ENCODE peak calls at places on chromosomes 7 and 10, in eight cellular contexts. Z, A, O, Q, J, M, D and E are unnamed samples.

GRCh38 chr7:75679060-75679459 is 59.7 kb downstream of the HIP1 start:
- DNase-seq in Z (no peak), A (no peak), O (no peak), Q (no peak), J (no peak), M (no peak), D (no peak), E (no peak)

GRCh38 chr7:131164025-131164899 is 163.4 kb upstream of the MKLN1 start:
- DNase-seq in Z (no peak), A (no peak), O (no peak), Q (peak), J (no peak), M (peak), D (no peak), E (no peak)

GRCh38 chr10:123007558-123008378 is 827 bp downstream of the IKZF5 start:
- DNase-seq in Z (peak), A (no peak), O (no peak), Q (peak), J (peak), M (peak), D (peak), E (peak)

GRCh38 chr10:42753507-42754154 is 29.0 kb upstream of the BMS1 start:
- DNase-seq in Z (no peak), A (no peak), O (no peak), Q (no peak), J (no peak), M (no peak), D (no peak), E (peak)

GRCh38 chr7:82067628-82068264 is 297.9 kb upstream of the HGF start:
- DNase-seq in Z (no peak), A (no peak), O (no peak), Q (no peak), J (no peak), M (no peak), D (no peak), E (no peak)

GRCh38 chr10:132444877-132445351 is 47.9 kb downstream of the PWWP2B start:
- DNase-seq in Z (no peak), A (no peak), O (no peak), Q (no peak), J (peak), M (no peak), D (no peak), E (no peak)

GRCh38 chr7:116139807-116140206 is 70.5 kb upstream of the TES start:
- DNase-seq in Z (no peak), A (no peak), O (no peak), Q (no peak), J (no peak), M (no peak), D (no peak), E (no peak)

GRCh38 chr10:88908194-88908593 is 28.1 kb downstream of the STAMBPL1 start:
- DNase-seq in Z (no peak), A (no peak), O (no peak), Q (no peak), J (no peak), M (no peak), D (no peak), E (no peak)

GRCh38 chr7:117385340-117386124 is 41.8 kb downstream of the ASZ1 start:
- DNase-seq in Z (no peak), A (no peak), O (no peak), Q (peak), J (no peak), M (peak), D (no peak), E (no peak)

GRCh38 chr7:48337012-48337621 is 165.9 kb downstream of the ABCA13 start:
- DNase-seq in Z (no peak), A (no peak), O (no peak), Q (peak), J (no peak), M (peak), D (no peak), E (peak)

GRCh38 chr10:95334793-95335120 is 44.0 kb upstream of the PDLIM1 start:
- DNase-seq in Z (no peak), A (no peak), O (no peak), Q (no peak), J (no peak), M (no peak), D (no peak), E (no peak)

GRCh38 chr10:86770412-86770960 is 14.1 kb downstream of the BMPR1A start:
- DNase-seq in Z (no peak), A (no peak), O (no peak), Q (no peak), J (no peak), M (no peak), D (no peak), E (no peak)

GRCh38 chr10:48459270-48460147 is 145.4 kb downstream of the ARHGAP22 start:
- DNase-seq in Z (no peak), A (no peak), O (peak), Q (no peak), J (no peak), M (no peak), D (no peak), E (no peak)

GRCh38 chr10:60021324-60021723 is 115.0 kb upstream of the CCDC6 start:
- DNase-seq in Z (no peak), A (no peak), O (no peak), Q (no peak), J (no peak), M (no peak), D (no peak), E (no peak)

GRCh38 chr10:78658645-78659632 is 409.8 kb upstream of the ZMIZ1 start:
- DNase-seq in Z (no peak), A (no peak), O (no peak), Q (no peak), J (peak), M (no peak), D (no peak), E (no peak)

GRCh38 chr10:120841522-120842189 is 9.5 kb upstream of the WDR11 start:
- DNase-seq in Z (no peak), A (no peak), O (no peak), Q (peak), J (no peak), M (peak), D (no peak), E (no peak)

GRCh38 chr7:38374507-38374906 is 101.1 kb upstream of the TARP start:
- DNase-seq in Z (no peak), A (no peak), O (no peak), Q (peak), J (no peak), M (no peak), D (no peak), E (peak)

GRCh38 chr7:98250789-98251188 is 1.2 kb downstream of the TECPR1 start:
- DNase-seq in Z (no peak), A (no peak), O (no peak), Q (no peak), J (no peak), M (no peak), D (no peak), E (no peak)

GRCh38 chr10:101529720-101530553 is 58.1 kb downstream of the POLL start:
- DNase-seq in Z (no peak), A (no peak), O (no peak), Q (peak), J (no peak), M (no peak), D (no peak), E (no peak)

GRCh38 chr10:98012654-98013053 is 17.8 kb downstream of the CRTAC1 start:
- DNase-seq in Z (no peak), A (no peak), O (no peak), Q (no peak), J (no peak), M (no peak), D (no peak), E (no peak)

GRCh38 chr7:33614357-33615132 is 290.8 kb upstream of the BMPER start:
- DNase-seq in Z (no peak), A (no peak), O (no peak), Q (no peak), J (no peak), M (no peak), D (no peak), E (no peak)

GRCh38 chr7:93115796-93116195 is 2.0 kb downstream of the SAMD9 start:
- DNase-seq in Z (no peak), A (no peak), O (no peak), Q (peak), J (no peak), M (peak), D (no peak), E (no peak)

GRCh38 chr10:122565766-122566206 is 5.2 kb downstream of the DMBT1 start:
- DNase-seq in Z (peak), A (peak), O (peak), Q (peak), J (peak), M (peak), D (peak), E (peak)

GRCh38 chr10:17375936-17376584 is 78.3 kb downstream of the ST8SIA6 start:
- DNase-seq in Z (no peak), A (no peak), O (no peak), Q (no peak), J (no peak), M (no peak), D (no peak), E (no peak)

GRCh38 chr10:72201293-72201692 is 14.5 kb upstream of the ANAPC16 start:
- DNase-seq in Z (no peak), A (no peak), O (no peak), Q (no peak), J (no peak), M (no peak), D (no peak), E (no peak)

GRCh38 chr10:130867446-130868194 is 443.9 kb downstream of the TCERG1L start:
- DNase-seq in Z (no peak), A (no peak), O (peak), Q (no peak), J (no peak), M (no peak), D (no peak), E (no peak)

GRCh38 chr10:20327954-20328353 is 511.7 kb downstream of the PLXDC2 start:
- DNase-seq in Z (no peak), A (no peak), O (no peak), Q (no peak), J (no peak), M (no peak), D (no peak), E (no peak)

GRCh38 chr7:33062023-33062781 is at the start of gene NT5C3A:
- DNase-seq in Z (peak), A (peak), O (peak), Q (peak), J (no peak), M (no peak), D (peak), E (peak)

GRCh38 chr10:683448-684071 is 5.9 kb downstream of the DIP2C start:
- DNase-seq in Z (no peak), A (no peak), O (peak), Q (peak), J (no peak), M (peak), D (no peak), E (no peak)

GRCh38 chr7:14023342-14023741 is 33.9 kb upstream of the ETV1 start:
- DNase-seq in Z (no peak), A (no peak), O (no peak), Q (no peak), J (no peak), M (no peak), D (no peak), E (no peak)

GRCh38 chr10:7826971-7827370 is 8.7 kb downstream of the TAF3 start:
- DNase-seq in Z (peak), A (no peak), O (no peak), Q (peak), J (no peak), M (peak), D (no peak), E (no peak)
- TF ChIP-seq CTCF in Z (peak), A (no peak), O (no peak), Q (no peak), J (no peak), M (peak), D (no peak), E (no peak)

GRCh38 chr7:1123721-1124120 is 35.8 kb downstream of the GPER1 start:
- DNase-seq in Z (peak), A (peak), O (peak), Q (peak), J (no peak), M (peak), D (peak), E (peak)

GRCh38 chr7:1124816-1125602 is 35.0 kb downstream of the ZFAND2A start:
- DNase-seq in Z (no peak), A (peak), O (peak), Q (no peak), J (no peak), M (no peak), D (peak), E (no peak)

GRCh38 chr7:1125603-1125969 is 34.4 kb downstream of the ZFAND2A start:
- DNase-seq in Z (no peak), A (peak), O (no peak), Q (no peak), J (no peak), M (no peak), D (peak), E (no peak)

GRCh38 chr7:1122832-1123501 is 35.1 kb downstream of the GPER1 start:
- DNase-seq in Z (no peak), A (peak), O (peak), Q (no peak), J (no peak), M (no peak), D (peak), E (no peak)

DNA sequence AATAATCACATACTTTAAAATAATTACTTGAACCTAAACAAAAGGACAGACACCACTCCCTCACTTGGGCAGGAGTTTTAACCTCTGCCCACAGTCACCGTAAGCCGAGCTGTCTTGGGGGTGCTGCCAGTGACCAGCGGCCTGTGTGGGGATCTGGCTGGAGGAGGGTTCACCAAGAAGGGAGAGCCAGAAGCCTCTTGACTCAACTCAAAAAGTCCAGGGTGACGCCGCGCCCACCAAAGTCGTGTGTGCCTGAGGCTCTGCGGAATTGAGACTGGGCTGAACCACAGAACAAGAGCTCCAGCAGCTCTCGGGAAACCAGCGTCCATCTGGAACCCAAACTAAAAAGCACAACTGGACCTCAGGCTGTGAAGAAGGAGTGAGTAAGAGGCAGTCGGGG is 35.8 kb downstream of the ZFAND2A start:
- DNase-seq in Z (no peak), A (no peak), O (peak), Q (peak), J (no peak), M (no peak), D (peak), E (peak)
- H3K27ac ChIP-seq in Z (peak), A (peak), O (peak), Q (peak), J (no peak), M (peak), D (no peak), E (peak)

DNA sequence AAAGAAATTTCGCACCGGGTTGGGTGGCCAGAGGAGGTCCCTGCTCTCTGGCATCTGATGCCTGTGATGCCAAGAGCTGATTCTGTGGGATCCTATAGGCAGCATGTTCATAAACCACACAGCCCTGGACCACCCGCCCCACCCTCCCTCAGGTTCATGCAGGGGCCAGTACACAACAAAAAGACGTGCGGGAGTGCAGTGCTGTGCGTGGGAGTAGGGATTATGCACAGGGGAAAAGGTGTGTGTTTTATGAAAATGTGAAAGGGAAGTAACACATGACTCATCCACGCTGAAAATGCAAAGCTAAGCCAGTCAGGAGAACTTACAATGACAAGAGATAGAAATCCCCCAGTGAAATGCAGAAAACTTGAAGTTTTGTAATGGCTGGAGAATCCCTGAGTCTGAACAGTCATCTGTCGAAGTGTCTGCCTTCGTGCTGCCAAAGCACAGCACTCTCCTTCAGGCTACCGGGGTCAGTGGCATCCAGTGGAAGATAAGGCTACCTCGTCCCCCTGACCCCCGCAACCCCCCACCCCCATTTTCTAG is 1.1 kb downstream of the KIAA1217 start:
- DNase-seq in Z (no peak), A (no peak), O (no peak), Q (peak), J (no peak), M (peak), D (no peak), E (peak)
- H3K4me3 ChIP-seq in Z (peak), A (peak), O (peak), Q (no peak), J (no peak), M (peak), D (peak), E (no peak)

GRCh38 chr7:27329917-27330316 is 87.3 kb downstream of the EVX1 start:
- DNase-seq in Z (no peak), A (no peak), O (no peak), Q (no peak), J (no peak), M (no peak), D (no peak), E (no peak)
- TF ChIP-seq CTCF in Z (peak), A (no peak), O (no peak), Q (peak), J (no peak), M (no peak), D (no peak), E (no peak)

DNA sequence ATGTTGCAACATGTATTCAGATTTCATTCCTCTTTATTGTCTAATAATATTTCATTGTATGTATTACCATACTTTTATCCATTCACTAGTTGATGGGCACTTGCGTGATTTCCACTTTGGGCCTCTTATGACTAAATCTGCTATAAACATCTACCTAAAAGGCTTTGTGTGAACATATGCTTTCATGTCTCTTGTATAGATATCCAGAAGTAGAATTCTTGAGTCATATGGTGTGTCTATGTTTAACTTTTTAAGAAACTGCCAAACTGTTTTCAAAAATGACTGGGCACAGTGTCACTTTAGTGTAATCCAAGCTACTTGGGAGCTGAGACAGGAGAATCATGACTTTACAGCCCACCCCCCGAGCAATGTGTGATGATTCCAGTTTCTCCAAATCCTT is 619.0 kb upstream of the C7orf33 start:
- DNase-seq in Z (no peak), A (no peak), O (no peak), Q (no peak), J (no peak), M (no peak), D (no peak), E (no peak)
- H3K27ac ChIP-seq in Z (no peak), A (no peak), O (no peak), Q (no peak), J (no peak), M (no peak), D (no peak), E (no peak)

GRCh38 chr7:44982535-44982923 is 3.7 kb upstream of the MYO1G start:
- DNase-seq in Z (no peak), A (no peak), O (no peak), Q (no peak), J (no peak), M (no peak), D (no peak), E (no peak)
- H3K4me3 ChIP-seq in Z (no peak), A (no peak), O (no peak), Q (no peak), J (no peak), M (no peak), D (no peak), E (no peak)

GRCh38 chr7:74027124-74027682 is 770 bp upstream of the ELN start:
- DNase-seq in Z (no peak), A (no peak), O (no peak), Q (no peak), J (no peak), M (no peak), D (no peak), E (no peak)
- TF ChIP-seq CTCF in Z (no peak), A (no peak), O (no peak), Q (no peak), J (no peak), M (no peak), D (no peak), E (no peak)

GRCh38 chr10:15168781-15169554 is 475 bp upstream of the NMT2 start:
- DNase-seq in Z (peak), A (peak), O (peak), Q (peak), J (peak), M (peak), D (peak), E (peak)
- H3K27ac ChIP-seq in Z (peak), A (peak), O (peak), Q (no peak), J (no peak), M (no peak), D (no peak), E (no peak)